ENCODE peak calls at places on chromosome 12, in four cellular contexts. H, N, E and T are unnamed samples.

GRCh38 chr12:22866406-22866805 is 241.4 kb downstream of the ETNK1 start:
- DNase-seq in E (no peak), N (no peak), H (no peak), T (no peak)

GRCh38 chr12:124777399-124778372 is 86.0 kb downstream of the SCARB1 start:
- DNase-seq in H (no peak), E (no peak), N (peak), T (no peak)

GRCh38 chr12:101695698-101696097 is 1.7 kb upstream of the CHPT1 start:
- DNase-seq in E (no peak), H (no peak), N (no peak), T (no peak)

GRCh38 chr12:49557917-49558215 is 10.1 kb downstream of the MCRS1 start:
- DNase-seq in H (no peak), E (no peak), N (no peak), T (no peak)

GRCh38 chr12:53869500-53869899 is 69.1 kb upstream of the HOXC13 start:
- DNase-seq in H (no peak), E (no peak), N (no peak), T (no peak)

GRCh38 chr12:46351861-46352595 is 20.5 kb downstream of the SLC38A2 start:
- DNase-seq in E (no peak), H (no peak), N (no peak), T (no peak)

GRCh38 chr12:116423053-116423452 is 136.1 kb upstream of the MAP1LC3B2 start:
- DNase-seq in E (no peak), N (no peak), H (peak), T (peak)

GRCh38 chr12:45863332-45863731 is 127.0 kb downstream of the SCAF11 start:
- DNase-seq in N (no peak), E (no peak), H (no peak), T (no peak)

GRCh38 chr12:53952871-53953734 is 1.6 kb upstream of the HOXC12 start:
- DNase-seq in E (no peak), N (no peak), H (peak), T (peak)

GRCh38 chr12:27901959-27902358 is 70.6 kb downstream of the PTHLH start:
- DNase-seq in N (no peak), H (no peak), E (no peak), T (no peak)